ENCODE peak calls at places on chromosomes 4 and X, in six cellular contexts. X is WTC11, Q is pancreas, J is neural crest cell, E is thyroid gland, I is HFFc6. U is an unnamed sample.

GRCh38 chr4:59727745-59728144 is 1472.4 kb upstream of the ADGRL3 start:
- DNase-seq in I (no peak), Q (no peak), J (no peak), E (no peak), X (no peak), U (no peak)

GRCh38 chr4:74682567-74683359 is 111.6 kb downstream of the BTC start:
- DNase-seq in X (peak), J (no peak), E (peak), I (peak), Q (peak), U (no peak)

GRCh38 chr4:536351-536972 is 37.5 kb downstream of the PIGG start:
- DNase-seq in X (no peak), J (no peak), I (no peak), E (no peak), Q (no peak), U (no peak)

GRCh38 chrX:110001702-110002299 is 1.1 kb upstream of the TMEM164 start:
- DNase-seq in J (no peak), X (no peak), Q (no peak), I (no peak), E (no peak), U (no peak)

GRCh38 chr4:128630881-128631280 is 178.6 kb upstream of the JADE1 start:
- DNase-seq in X (no peak), I (no peak), Q (no peak), E (peak), J (no peak), U (no peak)

GRCh38 chrX:42073468-42073867 is 150.1 kb upstream of the CASK start:
- DNase-seq in I (no peak), X (no peak), Q (no peak), E (no peak), J (no peak), U (no peak)

GRCh38 chr4:99471349-99471748 is 36.2 kb upstream of the ADH7 start:
- DNase-seq in J (no peak), I (no peak), Q (no peak), E (no peak), X (no peak), U (no peak)

GRCh38 chr4:26410385-26411293 is 79.6 kb downstream of the CCKAR start:
- DNase-seq in J (peak), E (no peak), I (peak), X (no peak), Q (peak), U (no peak)

GRCh38 chrX:52923781-52924241 is 26.7 kb downstream of the FAM156B start:
- DNase-seq in Q (no peak), I (peak), J (no peak), E (peak), X (no peak), U (no peak)

GRCh38 chr4:5267418-5267817 is 216.1 kb downstream of the STK32B start:
- DNase-seq in X (no peak), I (no peak), E (no peak), Q (no peak), J (no peak), U (no peak)

GRCh38 chrX:25029288-25029687 is 13.5 kb upstream of the ARX start:
- DNase-seq in I (no peak), X (no peak), J (no peak), E (no peak), Q (no peak), U (no peak)

GRCh38 chrX:25039036-25039435 is 23.3 kb upstream of the ARX start:
- DNase-seq in I (no peak), X (no peak), Q (no peak), J (no peak), E (no peak), U (no peak)

GRCh38 chrX:25034889-25035288 is 19.1 kb upstream of the ARX start:
- DNase-seq in Q (no peak), E (no peak), J (no peak), I (no peak), X (no peak), U (no peak)
- TF ChIP-seq CTCF in Q (no peak), E (no peak), J (peak), I (peak), X (no peak), U (no peak)

DNA sequence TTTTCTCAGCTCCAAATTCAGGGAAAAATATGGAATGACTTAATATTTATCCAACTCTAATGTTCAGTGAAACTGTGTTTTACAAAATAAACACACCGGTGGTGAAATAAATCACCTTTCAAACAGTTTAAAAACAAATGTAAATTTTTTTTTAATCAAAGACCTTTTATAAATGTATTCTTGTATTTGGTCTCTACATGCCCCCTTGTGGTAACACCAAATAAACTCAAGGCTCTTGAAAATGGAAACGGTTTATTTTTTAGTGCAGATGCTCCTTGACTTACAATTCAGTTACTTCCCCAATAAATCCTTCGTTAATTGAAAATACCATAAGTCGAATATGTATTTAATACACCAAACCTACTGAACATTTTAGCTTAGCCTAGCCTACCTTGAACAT is 45.9 kb upstream of the ITM2A start:
- DNase-seq in X (no peak), Q (no peak), E (no peak), I (no peak), J (no peak), U (no peak)
- TF ChIP-seq CTCF in X (no peak), Q (no peak), E (peak), I (peak), J (peak), U (peak)

GRCh38 chr4:123995939-123996338 is 599.3 kb downstream of the SPRY1 start:
- DNase-seq in J (no peak), Q (no peak), E (no peak), I (peak), X (no peak), U (no peak)

GRCh38 chr4:123994917-123995316 is 598.3 kb downstream of the SPRY1 start:
- DNase-seq in X (no peak), J (no peak), Q (no peak), I (no peak), E (no peak), U (no peak)

GRCh38 chr4:123997736-123998449 is 601.3 kb downstream of the SPRY1 start:
- DNase-seq in I (no peak), Q (no peak), X (no peak), J (no peak), E (no peak), U (no peak)

GRCh38 chr4:124000233-124000632 is 603.6 kb downstream of the SPRY1 start:
- DNase-seq in J (no peak), I (no peak), Q (no peak), E (no peak), X (no peak), U (no peak)

DNA sequence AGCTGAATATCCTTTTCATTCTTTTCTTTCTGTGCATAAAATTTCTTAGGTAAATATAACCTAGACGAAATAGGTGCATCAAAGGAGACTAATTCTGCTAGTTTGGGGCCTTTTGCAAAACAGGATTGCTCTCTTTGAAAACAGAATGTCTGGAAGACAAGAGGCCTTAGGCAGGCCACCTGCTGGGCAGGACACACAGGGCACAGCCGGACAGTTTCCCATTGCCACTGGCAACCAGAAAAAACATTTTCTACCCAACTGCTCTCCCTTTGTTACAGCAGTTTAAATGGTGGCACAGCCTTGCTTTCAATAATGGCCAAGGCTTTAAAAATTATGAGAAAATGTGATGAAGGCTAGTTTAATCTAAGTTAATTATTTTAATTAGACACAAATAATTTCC is 600.5 kb downstream of the SPRY1 start:
- DNase-seq in J (peak), Q (no peak), I (no peak), E (no peak), X (no peak), U (peak)
- TF ChIP-seq CTCF in J (peak), Q (no peak), I (peak), E (no peak), X (no peak), U (no peak)

GRCh38 chrX:114581528-114582263 is 2.2 kb upstream of the HTR2C start:
- DNase-seq in E (no peak), I (no peak), Q (no peak), J (no peak), X (peak), U (peak)

GRCh38 chrX:114583646-114584433 is at the start of gene HTR2C:
- DNase-seq in E (no peak), X (peak), I (no peak), Q (no peak), J (no peak), U (no peak)

GRCh38 chrX:114582698-114583395 is 1.0 kb upstream of the HTR2C start:
- DNase-seq in I (no peak), X (peak), E (no peak), Q (no peak), J (peak), U (peak)

GRCh38 chrX:114582264-114582632 is 1.6 kb upstream of the HTR2C start:
- DNase-seq in Q (no peak), I (no peak), E (no peak), J (no peak), X (no peak), U (no peak)

GRCh38 chrX:114580336-114580735 is 3.5 kb upstream of the HTR2C start:
- DNase-seq in E (no peak), J (no peak), I (no peak), Q (no peak), X (no peak), U (no peak)
- TF ChIP-seq CTCF in E (no peak), J (peak), I (no peak), Q (no peak), X (no peak), U (no peak)